ENCODE peak calls at places on chromosomes 11 and 22, in four cellular contexts. One of them, this sample, is unnamed.

GRCh38 chr11:69912911-69913451 is 93.8 kb upstream of the FGF3 start:
- DNase-seq in A172: peak; percentile 32
- DNase-seq in naive thymus-derived CD8-positive, alpha-beta T cell: no peak
- DNase-seq in H1: peak; percentile 50
- DNase-seq in this sample: no peak

GRCh38 chr11:117189191-117189940 is 9.8 kb upstream of the TAGLN start:
- DNase-seq in naive thymus-derived CD8-positive, alpha-beta T cell: no peak
- DNase-seq in H1: no peak
- DNase-seq in A172: no peak
- DNase-seq in this sample: no peak

GRCh38 chr22:20868225-20868944 is 9.6 kb downstream of the SNAP29 start:
- DNase-seq in naive thymus-derived CD8-positive, alpha-beta T cell: no peak
- DNase-seq in A172: no peak
- DNase-seq in H1: no peak
- DNase-seq in this sample: no peak

GRCh38 chr11:128949791-128950454 is 7.3 kb upstream of the TP53AIP1 start:
- DNase-seq in A172: no peak
- DNase-seq in H1: no peak
- DNase-seq in naive thymus-derived CD8-positive, alpha-beta T cell: no peak
- DNase-seq in this sample: no peak

GRCh38 chr11:60504219-60504618 is 11.0 kb upstream of the MS4A13 start:
- DNase-seq in H1: no peak
- DNase-seq in naive thymus-derived CD8-positive, alpha-beta T cell: no peak
- DNase-seq in A172: no peak
- DNase-seq in this sample: no peak

GRCh38 chr11:27371490-27371889 is 8.5 kb upstream of the CCDC34 start:
- DNase-seq in H1: no peak
- DNase-seq in naive thymus-derived CD8-positive, alpha-beta T cell: no peak
- DNase-seq in A172: no peak
- DNase-seq in this sample: no peak

GRCh38 chr11:32259641-32260081 is 168.8 kb downstream of the RCN1 start:
- DNase-seq in A172: peak; percentile 1
- DNase-seq in naive thymus-derived CD8-positive, alpha-beta T cell: no peak
- DNase-seq in H1: no peak
- DNase-seq in this sample: no peak

GRCh38 chr11:130180491-130180890 is 20.9 kb downstream of the ST14 start:
- DNase-seq in H1: no peak
- DNase-seq in A172: no peak
- DNase-seq in naive thymus-derived CD8-positive, alpha-beta T cell: no peak
- DNase-seq in this sample: no peak

GRCh38 chr22:49632199-49633009 is 195.3 kb downstream of the BRD1 start:
- DNase-seq in A172: peak; percentile 15
- DNase-seq in H1: peak; percentile 84
- DNase-seq in naive thymus-derived CD8-positive, alpha-beta T cell: no peak
- DNase-seq in this sample: no peak

GRCh38 chr11:33692013-33692504 is 8.6 kb downstream of the C11orf91 start:
- DNase-seq in A172: peak; percentile 97
- DNase-seq in H1: no peak
- DNase-seq in naive thymus-derived CD8-positive, alpha-beta T cell: no peak
- DNase-seq in this sample: no peak

GRCh38 chr11:135009125-135009524 is 597.1 kb upstream of the B3GAT1 start:
- DNase-seq in A172: no peak
- DNase-seq in naive thymus-derived CD8-positive, alpha-beta T cell: no peak
- DNase-seq in H1: no peak
- DNase-seq in this sample: no peak

GRCh38 chr11:57224537-57224936 is 12.5 kb downstream of the APLNR start:
- DNase-seq in naive thymus-derived CD8-positive, alpha-beta T cell: no peak
- DNase-seq in H1: no peak
- DNase-seq in A172: peak; percentile 59
- DNase-seq in this sample: no peak

GRCh38 chr11:101487775-101488174 is 96.0 kb downstream of the TRPC6 start:
- DNase-seq in naive thymus-derived CD8-positive, alpha-beta T cell: no peak
- DNase-seq in A172: peak; percentile 4
- DNase-seq in H1: no peak
- DNase-seq in this sample: no peak

GRCh38 chr11:32466279-32466915 is 31.1 kb upstream of the WT1 start:
- DNase-seq in naive thymus-derived CD8-positive, alpha-beta T cell: no peak
- DNase-seq in A172: peak; percentile 87
- DNase-seq in H1: no peak
- DNase-seq in this sample: no peak

GRCh38 chr11:60706931-60707330 is 7.5 kb downstream of the MS4A8 start:
- DNase-seq in H1: no peak
- DNase-seq in A172: no peak
- DNase-seq in naive thymus-derived CD8-positive, alpha-beta T cell: no peak
- DNase-seq in this sample: no peak

GRCh38 chr22:32482708-32483107 is 8.1 kb downstream of the FBXO7 start:
- DNase-seq in naive thymus-derived CD8-positive, alpha-beta T cell: no peak
- DNase-seq in A172: no peak
- DNase-seq in H1: no peak
- DNase-seq in this sample: no peak

GRCh38 chr11:1200611-1201191 is 22.2 kb upstream of the MUC5B start:
- DNase-seq in A172: no peak
- DNase-seq in naive thymus-derived CD8-positive, alpha-beta T cell: no peak
- DNase-seq in H1: no peak
- DNase-seq in this sample: no peak

GRCh38 chr11:11813288-11813962 is 28.3 kb upstream of the USP47 start:
- DNase-seq in naive thymus-derived CD8-positive, alpha-beta T cell: no peak
- DNase-seq in H1: no peak
- DNase-seq in A172: no peak
- DNase-seq in this sample: no peak